ENCODE peak calls at places on chromosome 11, in nine cellular contexts. D, Y, V, F, G, L, X, W and E are unnamed samples.

GRCh38 chr11:17792161-17792560 is 57.6 kb downstream of the KCNC1 start:
- DNase-seq in D (no peak), Y (no peak), V (no peak), F (no peak), G (no peak), L (no peak), X (no peak), W (no peak), E (no peak)

GRCh38 chr11:46353706-46354105 is 6.4 kb downstream of the DGKZ start:
- DNase-seq in D (no peak), Y (no peak), V (no peak), F (peak), G (no peak), L (no peak), X (peak), W (no peak), E (no peak)

GRCh38 chr11:85062626-85063025 is 564.5 kb downstream of the DLG2 start:
- DNase-seq in D (no peak), Y (no peak), V (no peak), F (no peak), G (no peak), L (no peak), X (no peak), W (no peak), E (no peak)

GRCh38 chr11:103729653-103730052 is 306.8 kb upstream of the DDI1 start:
- DNase-seq in D (no peak), Y (no peak), V (no peak), F (no peak), G (no peak), L (no peak), X (no peak), W (no peak), E (no peak)

GRCh38 chr11:43943931-43944751 is 1.7 kb downstream of the C11orf96 start:
- DNase-seq in D (no peak), Y (peak), V (no peak), F (no peak), G (no peak), L (no peak), X (peak), W (no peak), E (peak)

GRCh38 chr11:128291043-128291442 is 296.3 kb downstream of the ETS1 start:
- DNase-seq in D (peak), Y (no peak), V (no peak), F (no peak), G (no peak), L (no peak), X (no peak), W (no peak), E (no peak)

GRCh38 chr11:134360050-134360835 is 28.5 kb downstream of the GLB1L2 start:
- DNase-seq in D (peak), Y (peak), V (peak), F (peak), G (no peak), L (peak), X (peak), W (peak), E (peak)

GRCh38 chr11:64932324-64932723 is 3.4 kb downstream of the GPHA2 start:
- DNase-seq in D (no peak), Y (no peak), V (no peak), F (no peak), G (no peak), L (no peak), X (no peak), W (no peak), E (no peak)

GRCh38 chr11:12123799-12124198 is 13.4 kb downstream of the MICAL2 start:
- DNase-seq in D (no peak), Y (no peak), V (no peak), F (peak), G (no peak), L (no peak), X (no peak), W (no peak), E (peak)

GRCh38 chr11:16925495-16926065 is 88.6 kb downstream of the PLEKHA7 start:
- DNase-seq in D (peak), Y (peak), V (no peak), F (no peak), G (no peak), L (no peak), X (peak), W (no peak), E (peak)

GRCh38 chr11:2193099-2193886 is 21.7 kb upstream of the TH start:
- DNase-seq in D (peak), Y (no peak), V (no peak), F (no peak), G (no peak), L (no peak), X (no peak), W (peak), E (no peak)

GRCh38 chr11:22130462-22131053 is 62.3 kb upstream of the ANO5 start:
- DNase-seq in D (no peak), Y (no peak), V (no peak), F (no peak), G (no peak), L (no peak), X (peak), W (no peak), E (peak)

GRCh38 chr11:48088682-48089050 is 108.3 kb downstream of the PTPRJ start:
- DNase-seq in D (no peak), Y (no peak), V (no peak), F (no peak), G (no peak), L (no peak), X (no peak), W (no peak), E (no peak)

GRCh38 chr11:97965849-97966646 is 1054.7 kb upstream of the CNTN5 start:
- DNase-seq in D (no peak), Y (no peak), V (no peak), F (peak), G (peak), L (no peak), X (peak), W (no peak), E (peak)

GRCh38 chr11:17413414-17414316 is 25.2 kb upstream of the KCNJ11 start:
- DNase-seq in D (peak), Y (no peak), V (no peak), F (no peak), G (no peak), L (no peak), X (no peak), W (peak), E (no peak)

GRCh38 chr11:34380696-34381095 is 22.9 kb upstream of the ABTB2 start:
- DNase-seq in D (no peak), Y (no peak), V (no peak), F (peak), G (no peak), L (no peak), X (peak), W (no peak), E (no peak)

GRCh38 chr11:45264839-45265515 is 21.2 kb downstream of the SYT13 start:
- DNase-seq in D (no peak), Y (no peak), V (no peak), F (peak), G (peak), L (no peak), X (peak), W (no peak), E (peak)

GRCh38 chr11:4072668-4073285 is 21.8 kb upstream of the RRM1 start:
- DNase-seq in D (no peak), Y (peak), V (no peak), F (peak), G (peak), L (no peak), X (peak), W (peak), E (peak)

GRCh38 chr11:20963596-20963995 is 294.2 kb downstream of the NELL1 start:
- DNase-seq in D (no peak), Y (no peak), V (no peak), F (no peak), G (no peak), L (no peak), X (peak), W (no peak), E (peak)

GRCh38 chr11:112082729-112083128 is 3.8 kb downstream of the TIMM8B start:
- DNase-seq in D (no peak), Y (no peak), V (no peak), F (peak), G (no peak), L (no peak), X (peak), W (no peak), E (peak)

GRCh38 chr11:60887531-60887930 is 18.9 kb downstream of the PRPF19 start:
- DNase-seq in D (peak), Y (no peak), V (no peak), F (peak), G (no peak), L (no peak), X (peak), W (peak), E (peak)

GRCh38 chr11:105004021-105004420 is 18.9 kb downstream of the CASP5 start:
- DNase-seq in D (no peak), Y (no peak), V (no peak), F (peak), G (no peak), L (no peak), X (no peak), W (no peak), E (peak)

GRCh38 chr11:27227744-27228143 is 135.3 kb downstream of the CCDC34 start:
- DNase-seq in D (no peak), Y (no peak), V (no peak), F (no peak), G (no peak), L (no peak), X (no peak), W (no peak), E (no peak)

GRCh38 chr11:93537022-93537421 is 6.2 kb downstream of the SMCO4 start:
- DNase-seq in D (no peak), Y (no peak), V (no peak), F (no peak), G (no peak), L (peak), X (no peak), W (peak), E (no peak)

GRCh38 chr11:110565344-110565684 is 135.6 kb downstream of the FDX1 start:
- DNase-seq in D (no peak), Y (no peak), V (no peak), F (peak), G (peak), L (no peak), X (peak), W (no peak), E (peak)

GRCh38 chr11:112129656-112130055 is 34.2 kb downstream of the IL18 start:
- DNase-seq in D (no peak), Y (no peak), V (no peak), F (no peak), G (no peak), L (peak), X (no peak), W (no peak), E (no peak)

GRCh38 chr11:45755281-45755859 is 49.6 kb upstream of the SLC35C1 start:
- DNase-seq in D (no peak), Y (peak), V (no peak), F (no peak), G (no peak), L (no peak), X (no peak), W (no peak), E (no peak)

GRCh38 chr11:8732748-8733241 is 50.2 kb downstream of the RPL27A start:
- DNase-seq in D (no peak), Y (peak), V (no peak), F (peak), G (no peak), L (peak), X (peak), W (peak), E (peak)

GRCh38 chr11:13667245-13667644 is 1.2 kb upstream of the FAR1 start:
- DNase-seq in D (no peak), Y (no peak), V (no peak), F (peak), G (no peak), L (no peak), X (peak), W (no peak), E (no peak)

GRCh38 chr11:35969089-35970046 is 25.5 kb downstream of the LDLRAD3 start:
- DNase-seq in D (peak), Y (no peak), V (no peak), F (no peak), G (no peak), L (no peak), X (no peak), W (peak), E (no peak)

GRCh38 chr11:65606876-65607613 is 7.0 kb downstream of the MAP3K11 start:
- DNase-seq in D (peak), Y (peak), V (no peak), F (peak), G (peak), L (peak), X (peak), W (peak), E (peak)

GRCh38 chr11:9973921-9974320 is 310.0 kb downstream of the SWAP70 start:
- DNase-seq in D (no peak), Y (no peak), V (no peak), F (no peak), G (no peak), L (no peak), X (no peak), W (no peak), E (no peak)

GRCh38 chr11:83403990-83404389 is 117.8 kb upstream of the CCDC90B start:
- DNase-seq in D (no peak), Y (no peak), V (no peak), F (no peak), G (no peak), L (no peak), X (no peak), W (no peak), E (no peak)

GRCh38 chr11:45225277-45225676 is 60.9 kb downstream of the SYT13 start:
- DNase-seq in D (no peak), Y (no peak), V (no peak), F (no peak), G (no peak), L (no peak), X (no peak), W (no peak), E (no peak)

DNA sequence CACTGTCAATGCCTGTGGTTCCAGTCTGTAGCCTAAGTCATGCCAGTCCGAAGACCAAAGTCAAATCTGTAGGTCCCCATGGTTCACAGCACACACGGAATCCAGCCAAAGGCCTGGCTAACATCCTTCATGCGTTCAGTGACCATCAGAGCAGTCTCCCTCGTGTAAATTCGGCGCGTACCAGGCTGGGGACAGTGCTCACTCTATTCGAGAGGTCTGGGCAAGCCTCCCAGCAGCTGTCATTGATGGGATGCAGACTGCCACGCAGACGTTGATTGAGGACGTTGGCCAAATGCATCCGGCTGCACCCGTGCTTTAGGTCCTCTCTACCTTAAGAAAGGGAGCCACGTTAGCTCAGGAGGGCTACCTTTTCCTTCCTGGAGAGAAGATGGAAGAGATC is 11.9 kb downstream of the CTTN start:
- DNase-seq in D (no peak), Y (no peak), V (no peak), F (no peak), G (no peak), L (no peak), X (no peak), W (no peak), E (no peak)
- TF ChIP-seq CTCF in D (no peak), Y (no peak), V (no peak), F (no peak), G (no peak), L (no peak), X (no peak), W (no peak), E (no peak)

DNA sequence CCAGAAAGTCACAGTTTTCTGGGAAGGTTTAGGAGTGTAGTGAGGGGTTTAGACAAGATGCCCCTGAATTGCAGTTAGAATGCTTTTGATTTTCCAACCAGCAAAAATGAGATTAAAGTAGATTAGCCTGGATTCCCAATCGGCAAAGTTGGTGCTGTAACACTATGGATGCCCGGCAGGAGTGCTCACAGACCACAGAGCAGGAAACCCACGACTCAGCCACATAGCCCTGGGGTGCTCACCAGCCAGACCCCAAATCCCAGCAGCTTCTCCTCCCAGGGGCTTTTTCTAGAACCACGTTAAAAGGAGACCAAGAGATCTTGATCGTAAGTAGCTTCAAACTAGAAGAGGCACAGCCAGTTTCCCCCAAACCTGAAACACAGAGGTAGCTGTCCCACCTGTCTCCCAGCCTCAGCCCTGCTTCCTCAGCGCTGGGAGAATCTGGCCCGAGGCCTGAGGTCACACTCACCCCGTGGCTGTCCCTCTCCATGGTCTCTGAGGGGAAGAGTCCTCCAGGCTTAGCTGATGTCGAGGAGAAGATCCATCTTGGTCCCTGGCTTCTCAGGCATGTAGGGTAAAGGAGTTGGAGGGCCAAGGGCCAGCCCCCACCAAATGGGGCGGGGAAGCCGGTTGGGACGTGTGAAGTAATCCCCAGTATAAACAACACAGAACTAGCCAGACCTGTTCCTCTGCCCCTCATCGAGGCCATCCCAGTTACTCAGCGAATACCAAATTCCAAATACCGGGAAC is at the start of gene TMPRSS13:
- DNase-seq in D (peak), Y (no peak), V (no peak), F (no peak), G (no peak), L (no peak), X (peak), W (no peak), E (no peak)
- TF ChIP-seq CTCF in D (no peak), Y (no peak), V (no peak), F (no peak), G (no peak), L (no peak), X (peak), W (no peak), E (no peak)

GRCh38 chr11:68142028-68142412 is 20.8 kb upstream of the CHKA start:
- DNase-seq in D (no peak), Y (no peak), V (no peak), F (no peak), G (no peak), L (no peak), X (peak), W (peak), E (no peak)

GRCh38 chr11:68140496-68141246 is 19.5 kb upstream of the CHKA start:
- DNase-seq in D (no peak), Y (no peak), V (no peak), F (no peak), G (no peak), L (no peak), X (no peak), W (peak), E (no peak)

GRCh38 chr11:68142441-68143309 is 21.5 kb upstream of the CHKA start:
- DNase-seq in D (no peak), Y (no peak), V (no peak), F (no peak), G (no peak), L (no peak), X (no peak), W (peak), E (no peak)

GRCh38 chr11:68143310-68143689 is 22.1 kb upstream of the CHKA start:
- DNase-seq in D (no peak), Y (no peak), V (no peak), F (no peak), G (no peak), L (no peak), X (no peak), W (no peak), E (no peak)

GRCh38 chr11:68141247-68142027 is 20.2 kb upstream of the CHKA start:
- DNase-seq in D (no peak), Y (no peak), V (no peak), F (no peak), G (no peak), L (no peak), X (no peak), W (no peak), E (no peak)
- TF ChIP-seq CTCF in D (no peak), Y (no peak), V (no peak), F (no peak), G (no peak), L (no peak), X (no peak), W (no peak), E (no peak)

DNA sequence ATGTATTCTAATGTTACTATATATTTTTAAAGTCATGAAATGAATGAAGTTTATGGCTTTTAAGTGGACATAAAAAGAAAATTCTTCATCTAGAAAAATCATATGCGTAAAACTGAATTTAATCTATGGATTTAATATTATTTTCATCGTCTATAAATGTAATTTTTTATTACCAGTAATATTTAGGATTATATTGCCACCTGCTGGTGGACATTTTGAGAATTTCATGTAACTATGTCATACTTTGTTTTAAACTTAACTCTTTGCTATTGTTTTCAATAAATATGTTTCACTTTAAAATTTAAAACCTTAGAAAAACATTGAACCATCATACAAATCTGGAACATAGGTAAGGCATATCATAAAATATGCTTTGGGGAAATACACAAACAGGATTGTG is 66.5 kb upstream of the CEP126 start:
- DNase-seq in D (no peak), Y (no peak), V (no peak), F (peak), G (no peak), L (no peak), X (peak), W (no peak), E (peak)
- TF ChIP-seq CTCF in D (no peak), Y (no peak), V (no peak), F (peak), G (no peak), L (peak), X (no peak), W (no peak), E (peak)